ENCODE peak calls at places on chromosomes 16 and 17, in seven cellular contexts. A, E, Q, Y, V, W and G are unnamed samples.

GRCh38 chr17:76532072-76532651 is 5.3 kb downstream of the CYGB start:
- DNase-seq in W (peak), E (no peak), Y (peak), A (no peak), V (no peak), Q (no peak), G (peak)

GRCh38 chr17:8698142-8699050 is 46.2 kb downstream of the CCDC42 start:
- DNase-seq in Q (peak), E (peak), W (no peak), A (peak), Y (no peak), V (no peak), G (no peak)

GRCh38 chr16:89045181-89045815 is 48.4 kb upstream of the ACSF3 start:
- DNase-seq in E (no peak), V (no peak), Q (no peak), A (no peak), W (no peak), Y (no peak), G (no peak)

GRCh38 chr17:57284984-57285646 is 28.8 kb downstream of the MSI2 start:
- DNase-seq in V (no peak), E (no peak), Y (no peak), W (no peak), A (no peak), Q (no peak), G (no peak)

GRCh38 chr17:9090641-9091096 is 69.4 kb downstream of the NTN1 start:
- DNase-seq in E (no peak), Q (no peak), A (no peak), Y (no peak), V (no peak), W (no peak), G (no peak)

GRCh38 chr17:76816590-76817135 is 51.5 kb upstream of the MGAT5B start:
- DNase-seq in E (no peak), W (peak), V (peak), Q (peak), A (no peak), Y (no peak), G (no peak)

GRCh38 chr16:28130099-28131088 is 66.9 kb upstream of the GSG1L start:
- DNase-seq in W (no peak), A (no peak), E (no peak), Q (no peak), V (no peak), Y (no peak), G (no peak)

GRCh38 chr17:81258292-81258691 is 19.2 kb downstream of the NDUFAF8 start:
- DNase-seq in W (no peak), A (no peak), Y (no peak), Q (no peak), V (no peak), E (no peak), G (no peak)

GRCh38 chr17:81241648-81242420 is 2.7 kb downstream of the NDUFAF8 start:
- DNase-seq in Y (no peak), V (peak), E (no peak), W (no peak), A (no peak), Q (no peak), G (no peak)

GRCh38 chr17:13725286-13725990 is 123.7 kb upstream of the HS3ST3A1 start:
- DNase-seq in V (no peak), Q (no peak), W (no peak), A (no peak), E (no peak), Y (no peak), G (no peak)

GRCh38 chr17:38728290-38728831 is 1.8 kb upstream of the CISD3 start:
- DNase-seq in W (no peak), E (no peak), Q (no peak), V (peak), A (no peak), Y (no peak), G (no peak)

GRCh38 chr16:11794991-11795886 is 1.8 kb downstream of the ZC3H7A start:
- DNase-seq in Q (no peak), A (no peak), V (no peak), Y (no peak), E (no peak), W (no peak), G (no peak)

GRCh38 chr16:20763461-20764232 is at the start of gene ACSM3:
- DNase-seq in V (peak), A (no peak), Y (no peak), W (peak), Q (peak), E (peak), G (peak)

GRCh38 chr17:17672453-17673368 is 8.5 kb upstream of the RAI1 start:
- DNase-seq in W (peak), V (no peak), A (no peak), Y (no peak), E (no peak), Q (no peak), G (no peak)

GRCh38 chr16:84547539-84548058 is 43.1 kb upstream of the MEAK7 start:
- DNase-seq in V (no peak), W (no peak), A (no peak), Y (no peak), E (no peak), Q (no peak), G (no peak)

GRCh38 chr17:39754161-39754957 is 16.6 kb downstream of the GRB7 start:
- DNase-seq in V (peak), W (peak), Q (peak), E (peak), A (peak), Y (no peak), G (no peak)

GRCh38 chr17:76884995-76885896 is 17.0 kb downstream of the MGAT5B start:
- DNase-seq in W (no peak), Q (no peak), A (no peak), E (no peak), Y (no peak), V (no peak), G (no peak)

GRCh38 chr17:50258647-50259483 is 15.4 kb upstream of the TMEM92 start:
- DNase-seq in W (no peak), A (peak), Q (no peak), V (no peak), E (no peak), Y (no peak), G (no peak)

GRCh38 chr16:4728676-4729075 is 5.4 kb downstream of the ANKS3 start:
- DNase-seq in W (no peak), E (no peak), Y (no peak), V (no peak), A (no peak), Q (no peak), G (no peak)

DNA sequence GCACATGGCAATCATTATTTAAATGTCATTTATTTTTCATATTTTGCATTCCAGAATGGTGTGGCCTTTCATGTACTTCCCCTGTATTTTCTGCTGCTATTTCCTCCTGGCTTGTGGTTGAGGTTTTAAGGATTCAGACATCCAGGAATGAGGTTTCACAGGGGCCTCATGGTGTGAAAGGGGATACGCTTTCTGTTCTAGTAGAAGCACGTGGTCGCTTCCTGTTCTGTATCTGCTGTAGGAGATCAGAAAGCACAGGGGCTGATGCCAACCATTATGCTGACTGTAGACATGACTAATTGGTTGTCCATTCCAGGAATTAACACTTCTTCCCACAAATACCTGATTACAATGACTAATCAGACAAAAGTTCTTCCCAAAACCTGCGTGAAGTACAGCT is 405.9 kb downstream of the SHISA9 start:
- DNase-seq in W (peak), Y (peak), E (no peak), A (no peak), Q (no peak), V (no peak), G (peak)
- H3K27ac ChIP-seq in W (peak), Y (peak), E (no peak), A (no peak), Q (no peak), V (no peak), G (peak)

DNA sequence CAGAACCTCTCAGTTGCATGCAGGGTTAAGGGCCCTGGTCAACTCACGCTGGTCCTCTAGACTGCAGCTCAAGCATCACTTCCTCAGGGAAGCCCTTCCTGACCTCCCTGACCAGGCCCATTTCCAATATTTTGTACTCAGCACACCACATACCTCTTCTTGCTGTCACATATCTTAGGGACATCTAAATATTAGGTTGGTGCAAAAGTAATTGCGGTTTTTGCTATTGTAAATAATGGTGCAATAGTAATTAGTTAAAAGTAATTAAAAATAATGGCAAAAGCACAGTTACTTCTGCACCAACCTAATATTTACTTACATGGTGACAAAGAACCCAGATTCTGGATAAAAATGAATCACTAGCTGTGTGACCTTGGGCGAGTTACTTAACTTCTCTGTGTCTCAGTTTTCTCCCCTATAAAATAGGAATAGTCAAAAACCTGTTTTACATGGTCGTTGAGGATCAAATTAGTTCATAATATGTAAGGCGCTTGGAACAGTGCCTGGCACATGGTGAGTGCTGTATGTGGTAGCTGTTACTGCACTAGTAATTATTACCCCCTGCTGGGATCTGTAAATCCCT is 177.4 kb downstream of the PRKCB start:
- DNase-seq in V (no peak), Y (no peak), Q (no peak), A (no peak), E (no peak), W (no peak), G (no peak)
- H3K27ac ChIP-seq in V (no peak), Y (no peak), Q (no peak), A (no peak), E (no peak), W (no peak), G (no peak)

DNA sequence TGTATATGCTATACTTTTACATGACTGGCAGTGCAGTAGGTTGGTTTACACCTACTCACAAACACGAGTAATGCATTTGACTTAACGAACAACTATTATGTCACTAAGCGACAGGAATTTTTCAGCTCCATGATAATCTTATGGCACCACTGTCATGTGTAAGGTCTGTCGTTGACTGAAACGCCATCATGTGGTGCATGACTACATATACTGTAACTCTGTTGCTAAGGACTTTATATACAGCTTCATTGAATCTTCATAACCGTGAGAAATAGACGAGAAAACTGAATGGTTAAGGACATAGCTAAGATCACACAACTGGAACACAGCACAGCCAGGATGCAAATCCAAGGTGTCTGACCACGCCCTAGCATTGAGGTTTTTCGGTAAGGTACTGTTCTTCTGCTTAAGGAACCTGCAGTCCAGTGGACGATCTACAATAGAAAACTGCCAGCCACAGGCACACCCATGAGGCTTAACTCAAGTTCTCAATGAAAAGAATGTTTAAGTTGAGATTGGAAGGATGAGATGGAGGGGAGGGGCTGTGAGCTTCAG is 3.3 kb downstream of the CFAP20 start:
- DNase-seq in Q (no peak), Y (no peak), V (no peak), E (no peak), A (no peak), W (no peak), G (no peak)
- H3K27ac ChIP-seq in Q (no peak), Y (peak), V (no peak), E (peak), A (peak), W (no peak), G (peak)

GRCh38 chr17:412211-413015 is 59.8 kb upstream of the RPH3AL start:
- DNase-seq in A (no peak), W (no peak), E (peak), Y (no peak), Q (peak), V (peak), G (no peak)
- H3K27ac ChIP-seq in A (no peak), W (no peak), E (no peak), Y (no peak), Q (no peak), V (peak), G (no peak)